ENCODE peak calls at places on chromosomes 11 and 22, in seven cellular contexts. J is WTC11, P is HEK293T, U is H1, I is HCT116, D is HepG2, Q is GM12878. M is an unnamed sample.

GRCh38 chr11:32555091-32555490 is 28.5 kb upstream of the EIF3M start:
- DNase-seq in P (no peak), J (no peak), I (no peak), Q (no peak), U (no peak), D (no peak), M (no peak)

GRCh38 chr11:9607511-9607899 is 34.0 kb downstream of the WEE1 start:
- DNase-seq in Q (no peak), I (no peak), J (peak), U (no peak), D (peak), P (no peak), M (no peak)

GRCh38 chr11:124582565-124582964 is 12.8 kb downstream of the OR8A1 start:
- DNase-seq in J (no peak), U (no peak), Q (no peak), I (no peak), P (no peak), D (no peak), M (no peak)

GRCh38 chr11:63590024-63590788 is 24.0 kb downstream of the PLAAT3 start:
- DNase-seq in Q (no peak), J (no peak), P (no peak), I (no peak), D (no peak), U (no peak), M (no peak)

GRCh38 chr11:117214404-117215110 is 15.4 kb downstream of the TAGLN start:
- DNase-seq in Q (no peak), U (no peak), I (no peak), D (no peak), P (no peak), J (no peak), M (no peak)

GRCh38 chr11:110990316-110990715 is 255.2 kb upstream of the POU2AF2 start:
- DNase-seq in U (no peak), J (no peak), I (no peak), P (no peak), Q (no peak), D (no peak), M (no peak)

GRCh38 chr11:66048525-66049313 is at the start of gene GAL3ST3:
- DNase-seq in U (peak), I (no peak), Q (no peak), J (peak), D (no peak), P (no peak), M (no peak)

GRCh38 chr11:133029096-133029495 is 503.2 kb downstream of the OPCML start:
- DNase-seq in U (no peak), D (no peak), I (no peak), J (no peak), Q (no peak), P (no peak), M (no peak)

GRCh38 chr11:15968461-15969130 is 387.8 kb downstream of the SOX6 start:
- DNase-seq in D (no peak), P (no peak), Q (no peak), I (no peak), U (no peak), J (no peak), M (peak)

GRCh38 chr11:108518581-108518980 is 20.4 kb upstream of the POGLUT3 start:
- DNase-seq in U (no peak), J (no peak), P (no peak), I (no peak), D (no peak), Q (no peak), M (no peak)

GRCh38 chr11:76385903-76386302 is 4.8 kb downstream of the GVQW3 start:
- DNase-seq in I (no peak), Q (no peak), D (peak), U (no peak), J (no peak), P (no peak), M (no peak)

GRCh38 chr11:115503886-115504278 is 333 bp downstream of the CADM1 start:
- DNase-seq in P (no peak), I (no peak), D (peak), Q (no peak), U (no peak), J (no peak), M (no peak)

GRCh38 chr11:57434640-57435546 is 8.0 kb upstream of the SLC43A3 start:
- DNase-seq in U (no peak), Q (no peak), P (no peak), D (peak), I (no peak), J (no peak), M (no peak)

GRCh38 chr22:40187389-40187788 is 9.7 kb downstream of the TNRC6B start:
- DNase-seq in P (no peak), I (no peak), Q (no peak), D (no peak), J (no peak), U (no peak), M (peak)

GRCh38 chr11:45751430-45751829 is 53.5 kb upstream of the SLC35C1 start:
- DNase-seq in J (peak), D (no peak), I (no peak), Q (no peak), U (peak), P (no peak), M (peak)

GRCh38 chr11:33065445-33066178 is 26.2 kb downstream of the TCP11L1 start:
- DNase-seq in D (peak), I (peak), U (peak), J (peak), P (peak), Q (no peak), M (peak)

GRCh38 chr11:83773950-83774880 is 488.0 kb upstream of the CCDC90B start:
- DNase-seq in I (no peak), P (no peak), Q (no peak), D (no peak), U (no peak), J (no peak), M (no peak)

GRCh38 chr22:43446881-43447280 is 35.1 kb downstream of the MPPED1 start:
- DNase-seq in D (no peak), U (no peak), I (no peak), J (no peak), P (no peak), Q (no peak), M (no peak)

GRCh38 chr11:125390949-125391348 is 105.1 kb downstream of the FEZ1 start:
- DNase-seq in U (no peak), Q (no peak), J (no peak), I (no peak), D (no peak), P (no peak), M (no peak)

GRCh38 chr11:9263840-9264380 is 1.2 kb downstream of the DENND5A start:
- DNase-seq in D (peak), Q (peak), U (no peak), I (no peak), P (no peak), J (no peak), M (no peak)

GRCh38 chr11:40306938-40307548 is 1152.4 kb downstream of the LRRC4C start:
- DNase-seq in I (no peak), U (no peak), D (peak), P (peak), J (no peak), Q (no peak), M (peak)

GRCh38 chr22:22591348-22592299 is 32.6 kb upstream of the PRAME start:
- DNase-seq in P (no peak), Q (no peak), I (no peak), J (no peak), U (no peak), D (no peak), M (peak)

GRCh38 chr11:114821626-114822025 is 143.3 kb downstream of the NXPE2 start:
- DNase-seq in P (no peak), U (no peak), D (no peak), Q (no peak), J (peak), I (no peak), M (peak)

GRCh38 chr11:32884770-32885384 is 7.7 kb upstream of the QSER1 start:
- DNase-seq in J (no peak), Q (no peak), U (no peak), D (no peak), I (no peak), P (no peak), M (peak)

GRCh38 chr11:47187723-47188122 is 1.5 kb upstream of the PACSIN3 start:
- DNase-seq in I (no peak), U (no peak), Q (no peak), D (no peak), J (no peak), P (no peak), M (no peak)

GRCh38 chr11:17894929-17895658 is 117.8 kb downstream of the SERGEF start:
- DNase-seq in Q (no peak), D (no peak), U (no peak), I (no peak), P (no peak), J (no peak), M (no peak)

GRCh38 chr11:107446822-107447431 is 10.7 kb downstream of the CWF19L2 start:
- DNase-seq in Q (no peak), U (no peak), I (no peak), D (no peak), J (no peak), P (no peak), M (no peak)

GRCh38 chr22:25193548-25193947 is 6.1 kb upstream of the CRYBB3 start:
- DNase-seq in P (no peak), Q (no peak), I (no peak), U (no peak), J (peak), D (no peak), M (no peak)

GRCh38 chr22:37340331-37341262 is 58.3 kb downstream of the CYTH4 start:
- DNase-seq in U (no peak), P (no peak), J (no peak), I (no peak), D (no peak), Q (no peak), M (no peak)

GRCh38 chr11:23404225-23405160 is 544.2 kb upstream of the CCDC179 start:
- DNase-seq in Q (no peak), J (peak), P (no peak), D (no peak), I (no peak), U (no peak), M (no peak)

GRCh38 chr11:2796091-2796490 is 89.5 kb downstream of the CDKN1C start:
- DNase-seq in J (peak), D (no peak), P (no peak), U (peak), I (no peak), Q (no peak), M (no peak)

GRCh38 chr11:394034-394857 is at the start of gene PKP3:
- DNase-seq in Q (no peak), I (peak), D (peak), J (peak), U (no peak), P (no peak), M (peak)

GRCh38 chr11:128714121-128714520 is 20.2 kb downstream of the FLI1 start:
- DNase-seq in Q (no peak), U (no peak), I (no peak), P (no peak), D (no peak), J (no peak), M (no peak)
- TF ChIP-seq SP1 in Q (no peak), U (no peak), I (no peak), P (no peak), D (no peak), J (no peak), M (no peak)

GRCh38 chr22:47811971-47812370 is 1049.5 kb downstream of the TBC1D22A start:
- DNase-seq in Q (no peak), D (no peak), J (no peak), P (no peak), I (no peak), U (no peak), M (no peak)

GRCh38 chr22:47814474-47814873 is 1052.0 kb downstream of the TBC1D22A start:
- DNase-seq in J (no peak), D (no peak), I (no peak), Q (no peak), U (no peak), P (no peak), M (no peak)

GRCh38 chr22:47816121-47816915 is 1053.9 kb downstream of the TBC1D22A start:
- DNase-seq in P (no peak), I (no peak), U (no peak), Q (no peak), J (no peak), D (no peak), M (no peak)

GRCh38 chr22:47810505-47811500 is 1048.4 kb downstream of the TBC1D22A start:
- DNase-seq in J (no peak), P (no peak), U (no peak), I (no peak), Q (no peak), D (no peak), M (no peak)

DNA sequence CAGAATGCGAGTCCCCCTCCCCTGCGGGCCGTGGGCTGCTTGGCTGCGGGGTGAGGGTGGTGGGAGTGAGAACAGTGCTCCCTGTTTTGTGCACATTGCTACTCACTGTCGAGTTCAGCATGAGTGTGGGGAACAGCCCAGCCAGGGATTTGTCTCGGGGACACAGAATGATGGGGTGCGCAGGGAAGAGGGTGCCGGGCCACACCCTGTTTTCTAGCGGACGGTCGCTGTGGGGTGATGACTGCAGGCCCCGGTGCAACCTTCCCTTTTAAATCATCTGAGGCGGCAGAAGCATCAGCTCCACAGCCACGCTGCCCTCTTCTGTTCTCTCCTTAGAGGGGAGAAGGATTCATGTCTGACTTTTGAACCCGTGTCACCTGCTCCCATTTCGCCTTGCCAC is 1051.2 kb downstream of the TBC1D22A start:
- DNase-seq in P (no peak), D (no peak), Q (no peak), J (no peak), I (no peak), U (no peak), M (no peak)
- TF ChIP-seq SP1 in P (no peak), D (no peak), Q (no peak), J (no peak), I (no peak), U (no peak), M (no peak)

GRCh38 chr11:112315057-112315720 is 54.5 kb upstream of the PLET1 start:
- DNase-seq in D (no peak), J (no peak), Q (no peak), I (no peak), P (no peak), U (no peak), M (no peak)

GRCh38 chr11:112310414-112310813 is 49.8 kb upstream of the PLET1 start:
- DNase-seq in Q (no peak), J (no peak), I (no peak), U (no peak), P (no peak), D (no peak), M (no peak)

GRCh38 chr11:112307617-112308016 is 47.0 kb upstream of the PLET1 start:
- DNase-seq in I (no peak), U (no peak), D (no peak), P (no peak), Q (no peak), J (no peak), M (no peak)

GRCh38 chr11:112308651-112309050 is 48.0 kb upstream of the PLET1 start:
- DNase-seq in U (no peak), I (no peak), Q (no peak), P (no peak), J (no peak), D (no peak), M (no peak)

GRCh38 chr11:112310867-112311266 is 50.2 kb upstream of the PLET1 start:
- DNase-seq in P (no peak), D (no peak), U (no peak), J (no peak), Q (no peak), I (no peak), M (no peak)
- TF ChIP-seq SP1 in P (no peak), D (no peak), U (no peak), J (no peak), Q (no peak), I (no peak), M (no peak)

DNA sequence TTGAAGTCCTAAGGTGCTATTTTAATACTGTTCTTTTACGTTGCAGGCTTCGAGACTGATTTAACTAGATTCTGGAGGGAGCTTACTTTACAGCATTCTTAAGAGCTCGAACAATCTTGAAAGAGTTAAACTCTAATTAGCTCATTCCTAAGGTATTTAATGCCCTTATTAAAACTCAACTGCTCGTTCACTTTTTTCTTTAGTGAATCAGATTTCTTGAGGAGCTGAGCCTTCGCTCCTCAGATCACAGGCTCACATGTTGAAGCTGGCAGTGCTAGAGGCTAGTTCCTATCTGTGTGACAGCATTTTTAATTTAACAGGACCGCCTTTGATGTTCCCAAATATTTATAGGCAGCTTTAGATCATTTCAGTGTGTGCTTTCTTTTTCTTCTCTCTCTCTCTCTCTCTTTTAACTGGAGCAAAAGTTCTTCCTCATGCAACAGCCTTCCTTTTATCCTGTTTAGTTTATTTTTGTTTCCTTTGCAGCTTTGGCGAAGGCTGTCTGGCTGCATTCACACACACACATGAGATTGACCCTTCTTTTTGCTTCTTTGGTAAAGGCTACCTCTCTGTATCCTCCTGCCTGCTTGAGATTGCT is 20.9 kb downstream of the ZNRF3 start:
- DNase-seq in D (no peak), J (no peak), U (no peak), I (no peak), P (no peak), Q (no peak), M (no peak)
- TF ChIP-seq SP1 in D (no peak), J (no peak), U (no peak), I (no peak), P (no peak), Q (no peak), M (no peak)